ENCODE peak calls at places on chromosomes 7 and 10, in nine cellular contexts. G, L, A, I, K, X, W, Q and V are unnamed samples.

GRCh38 chr10:100977436-100977835 is 8.1 kb downstream of the SEMA4G start:
- DNase-seq in W (no peak), I (no peak), G (no peak), X (no peak), Q (no peak), A (no peak), K (no peak), L (no peak), V (peak)

GRCh38 chr10:95290801-95291633 is at the start of gene PDLIM1:
- DNase-seq in I (peak), X (no peak), G (peak), W (peak), K (peak), L (no peak), Q (peak), A (no peak), V (peak)

GRCh38 chr10:69318997-69319727 is 40.9 kb downstream of the HK1 start:
- DNase-seq in W (peak), X (peak), G (peak), K (no peak), Q (peak), I (peak), L (no peak), A (peak), V (peak)

GRCh38 chr7:85974176-85974575 is 669.5 kb upstream of the GRM3 start:
- DNase-seq in Q (no peak), K (no peak), X (no peak), L (no peak), G (no peak), I (no peak), W (no peak), A (no peak), V (no peak)

GRCh38 chr10:76618171-76618570 is 1019.4 kb downstream of the KCNMA1 start:
- DNase-seq in I (no peak), X (no peak), Q (no peak), G (no peak), K (no peak), W (no peak), A (no peak), L (no peak), V (no peak)

GRCh38 chr10:102678842-102679289 is 34.6 kb downstream of the TRIM8 start:
- DNase-seq in A (no peak), K (peak), L (no peak), X (peak), G (peak), W (no peak), I (peak), Q (no peak), V (no peak)

GRCh38 chr7:95630702-95631458 is 34.6 kb upstream of the PDK4 start:
- DNase-seq in X (no peak), W (no peak), L (no peak), A (no peak), K (no peak), G (no peak), Q (no peak), I (no peak), V (no peak)

GRCh38 chr10:3775671-3776551 is 9.1 kb downstream of the KLF6 start:
- DNase-seq in I (no peak), K (no peak), L (no peak), A (no peak), G (peak), Q (peak), W (no peak), X (no peak), V (no peak)

GRCh38 chr10:23438547-23439451 is at the start of gene OTUD1:
- DNase-seq in W (peak), I (peak), Q (peak), X (peak), L (peak), A (peak), G (peak), K (peak), V (peak)
- TF ChIP-seq CTCF in W (no peak), I (no peak), Q (peak), X (peak), L (peak), A (no peak), G (no peak), K (no peak), V (peak)

GRCh38 chr7:134701272-134701671 is 54.6 kb downstream of the BPGM start:
- DNase-seq in K (no peak), L (no peak), W (no peak), X (no peak), G (no peak), Q (no peak), A (no peak), I (no peak), V (no peak)
- TF ChIP-seq CTCF in K (peak), L (peak), W (peak), X (peak), G (peak), Q (no peak), A (no peak), I (peak), V (peak)

GRCh38 chr7:23693224-23693623 is 13.2 kb downstream of the FAM221A start:
- DNase-seq in W (no peak), L (no peak), A (no peak), I (no peak), K (no peak), X (no peak), Q (no peak), G (no peak), V (no peak)

GRCh38 chr7:23691320-23691719 is 11.3 kb downstream of the FAM221A start:
- DNase-seq in L (no peak), A (no peak), W (no peak), K (no peak), I (no peak), Q (no peak), G (no peak), X (no peak), V (no peak)

GRCh38 chr7:23700058-23700457 is 10.0 kb upstream of the STK31 start:
- DNase-seq in I (no peak), W (no peak), Q (no peak), K (no peak), L (no peak), X (no peak), A (no peak), G (no peak), V (no peak)

GRCh38 chr7:23698822-23699221 is 11.2 kb upstream of the STK31 start:
- DNase-seq in I (no peak), Q (no peak), A (no peak), G (no peak), L (no peak), K (no peak), W (no peak), X (no peak), V (no peak)

GRCh38 chr7:23696916-23697441 is 13.0 kb upstream of the STK31 start:
- DNase-seq in Q (no peak), X (no peak), L (no peak), W (peak), G (peak), I (peak), K (peak), A (no peak), V (no peak)
- TF ChIP-seq CTCF in Q (no peak), X (peak), L (peak), W (peak), G (peak), I (peak), K (peak), A (no peak), V (peak)

DNA sequence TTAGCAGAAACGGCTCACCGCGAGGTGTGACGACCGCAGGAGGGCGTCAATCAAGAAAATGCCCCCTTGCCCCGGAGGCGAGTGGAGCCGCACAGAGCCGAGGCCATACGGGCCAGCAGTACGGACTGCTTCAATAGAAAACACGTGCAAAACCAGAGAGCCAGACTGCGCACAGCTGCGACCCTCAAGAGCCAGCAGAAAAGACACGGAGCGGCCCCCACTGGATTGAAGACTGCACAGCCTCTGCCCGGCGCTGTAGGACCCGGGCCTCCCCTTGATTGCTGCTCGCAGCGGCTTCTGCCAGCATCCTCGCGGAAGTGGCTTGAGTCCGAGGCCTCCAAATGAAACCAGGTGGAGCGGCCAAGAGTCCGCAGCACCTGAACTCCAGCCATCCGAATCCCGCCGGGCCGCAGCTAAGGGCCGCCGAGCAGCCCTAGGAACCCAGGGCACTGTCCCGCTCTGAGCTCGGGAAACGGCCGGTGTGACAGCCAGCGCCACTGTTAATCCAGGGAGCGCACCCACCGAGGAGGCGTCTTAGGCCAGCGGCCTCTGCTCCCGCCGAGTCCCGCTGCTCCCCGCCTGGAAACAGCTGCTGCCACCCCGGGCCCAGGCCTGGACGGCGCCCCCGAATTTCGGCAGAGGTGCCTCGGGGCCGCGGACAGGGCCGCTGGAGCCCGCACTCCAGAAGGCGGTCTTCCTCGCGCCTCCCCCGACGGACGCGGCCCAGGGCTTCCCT is 660 bp upstream of the HHEX start:
- DNase-seq in K (peak), L (no peak), I (peak), Q (no peak), W (no peak), G (peak), X (no peak), A (no peak), V (no peak)
- TF ChIP-seq CTCF in K (no peak), L (peak), I (no peak), Q (no peak), W (no peak), G (no peak), X (no peak), A (no peak), V (peak)

DNA sequence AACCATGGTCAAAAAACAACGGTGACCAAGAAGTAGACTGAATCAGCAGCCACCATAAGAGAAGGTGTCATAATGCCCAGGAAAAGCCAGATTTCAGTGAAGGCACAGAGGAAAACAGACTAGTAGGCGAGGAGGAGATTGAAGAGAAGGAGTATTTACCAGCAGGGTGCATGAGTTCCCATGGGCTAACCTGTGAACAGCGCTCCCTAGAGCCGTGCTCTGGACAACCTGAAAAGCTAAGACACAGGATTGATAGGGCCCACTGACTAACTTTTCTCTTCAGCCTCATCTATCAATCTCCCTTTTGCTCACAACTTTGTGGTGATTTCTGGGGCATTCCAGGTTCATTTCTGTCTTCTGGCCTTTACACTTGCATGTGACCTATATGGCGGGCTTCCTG is 12.9 kb downstream of the ANKRD22 start:
- DNase-seq in X (no peak), Q (no peak), K (no peak), L (no peak), G (no peak), I (no peak), W (no peak), A (no peak), V (no peak)
- TF ChIP-seq CTCF in X (no peak), Q (no peak), K (no peak), L (no peak), G (no peak), I (no peak), W (no peak), A (no peak), V (no peak)